ENCODE peak calls at places on chromosomes 6 and 20, in five cellular contexts. One of them, this sample, is unnamed.

GRCh38 chr20:24993337-24994185 is 1.0 kb upstream of the APMAP start:
- DNase-seq in lower lobe of right lung: no peak
- DNase-seq in IMR-90: peak; percentile 57
- DNase-seq in thoracic aorta: no peak
- DNase-seq in GM23248: peak; percentile 79
- DNase-seq in this sample: no peak

GRCh38 chr6:28974505-28974904 is 30.6 kb downstream of the ZNF311 start:
- DNase-seq in lower lobe of right lung: no peak
- DNase-seq in thoracic aorta: no peak
- DNase-seq in IMR-90: no peak
- DNase-seq in GM23248: no peak
- DNase-seq in this sample: no peak

GRCh38 chr6:110746680-110747079 is 68.6 kb downstream of the CDK19 start:
- DNase-seq in IMR-90: no peak
- DNase-seq in thoracic aorta: no peak
- DNase-seq in GM23248: no peak
- DNase-seq in lower lobe of right lung: no peak
- DNase-seq in this sample: no peak

GRCh38 chr6:137258170-137258569 is 39.0 kb upstream of the IFNGR1 start:
- DNase-seq in IMR-90: no peak
- DNase-seq in GM23248: no peak
- DNase-seq in lower lobe of right lung: peak; percentile 63
- DNase-seq in thoracic aorta: no peak
- DNase-seq in this sample: no peak

GRCh38 chr6:169692516-169692915 is 9.3 kb downstream of the WDR27 start:
- DNase-seq in thoracic aorta: no peak
- DNase-seq in lower lobe of right lung: no peak
- DNase-seq in GM23248: no peak
- DNase-seq in IMR-90: no peak
- DNase-seq in this sample: no peak

GRCh38 chr6:16909599-16910360 is 148.5 kb upstream of the ATXN1 start:
- DNase-seq in lower lobe of right lung: no peak
- DNase-seq in thoracic aorta: no peak
- DNase-seq in GM23248: peak; percentile 96
- DNase-seq in IMR-90: peak; percentile 91
- DNase-seq in this sample: no peak

GRCh38 chr6:34661379-34661778 is 35.2 kb downstream of the ILRUN start:
- DNase-seq in lower lobe of right lung: no peak
- DNase-seq in thoracic aorta: no peak
- DNase-seq in GM23248: no peak
- DNase-seq in IMR-90: no peak
- DNase-seq in this sample: no peak

GRCh38 chr6:37056112-37056403 is 50.6 kb downstream of the FGD2 start:
- DNase-seq in IMR-90: no peak
- DNase-seq in GM23248: no peak
- DNase-seq in lower lobe of right lung: no peak
- DNase-seq in thoracic aorta: no peak
- DNase-seq in this sample: no peak

GRCh38 chr6:20953019-20953418 is 418.8 kb downstream of the CDKAL1 start:
- DNase-seq in GM23248: no peak
- DNase-seq in IMR-90: no peak
- DNase-seq in lower lobe of right lung: no peak
- DNase-seq in thoracic aorta: no peak
- DNase-seq in this sample: no peak

GRCh38 chr6:163324928-163325784 is 89.4 kb upstream of the QKI start:
- DNase-seq in thoracic aorta: no peak
- DNase-seq in GM23248: peak; percentile 67
- DNase-seq in IMR-90: peak; percentile 8
- DNase-seq in lower lobe of right lung: peak; percentile 67
- DNase-seq in this sample: no peak

GRCh38 chr6:145783796-145784195 is 30.8 kb downstream of the FBXO30 start:
- DNase-seq in lower lobe of right lung: no peak
- DNase-seq in IMR-90: no peak
- DNase-seq in GM23248: no peak
- DNase-seq in thoracic aorta: no peak
- DNase-seq in this sample: no peak

GRCh38 chr20:55782861-55783260 is 222.5 kb downstream of the CBLN4 start:
- DNase-seq in IMR-90: no peak
- DNase-seq in thoracic aorta: no peak
- DNase-seq in GM23248: no peak
- DNase-seq in lower lobe of right lung: no peak
- DNase-seq in this sample: no peak

GRCh38 chr6:137846274-137846673 is 20.8 kb upstream of the TNFAIP3 start:
- DNase-seq in thoracic aorta: no peak
- DNase-seq in GM23248: no peak
- DNase-seq in lower lobe of right lung: no peak
- DNase-seq in IMR-90: no peak
- DNase-seq in this sample: no peak

GRCh38 chr6:9504191-9504590 is 910.7 kb downstream of the TFAP2A start:
- DNase-seq in IMR-90: no peak
- DNase-seq in lower lobe of right lung: no peak
- DNase-seq in GM23248: no peak
- DNase-seq in thoracic aorta: no peak
- DNase-seq in this sample: no peak

GRCh38 chr6:96899019-96899418 is 1.3 kb upstream of the NDUFAF4 start:
- DNase-seq in thoracic aorta: no peak
- DNase-seq in GM23248: peak; percentile 78
- DNase-seq in IMR-90: peak; percentile 55
- DNase-seq in lower lobe of right lung: no peak
- DNase-seq in this sample: no peak

GRCh38 chr6:96162711-96163120 is 146.9 kb downstream of the FUT9 start:
- DNase-seq in lower lobe of right lung: no peak
- DNase-seq in GM23248: no peak
- DNase-seq in IMR-90: no peak
- DNase-seq in thoracic aorta: no peak
- DNase-seq in this sample: no peak

GRCh38 chr6:106439459-106439858 is 78.9 kb downstream of the CRYBG1 start:
- DNase-seq in GM23248: peak; percentile 56
- DNase-seq in IMR-90: no peak
- DNase-seq in lower lobe of right lung: no peak
- DNase-seq in thoracic aorta: no peak
- DNase-seq in this sample: no peak

GRCh38 chr20:1810926-1811620 is 84.1 kb upstream of the SIRPA start:
- DNase-seq in thoracic aorta: no peak
- DNase-seq in IMR-90: peak; percentile 72
- DNase-seq in GM23248: peak; percentile 46
- DNase-seq in lower lobe of right lung: no peak
- DNase-seq in this sample: no peak

GRCh38 chr6:166588691-166589333 is 2.3 kb upstream of the RAMACL start:
- DNase-seq in lower lobe of right lung: no peak
- DNase-seq in GM23248: peak; percentile 67
- DNase-seq in IMR-90: peak; percentile 76
- DNase-seq in thoracic aorta: no peak
- DNase-seq in this sample: no peak

GRCh38 chr20:9912858-9913434 is 74.1 kb upstream of the PAK5 start:
- DNase-seq in thoracic aorta: no peak
- DNase-seq in IMR-90: peak; percentile 42
- DNase-seq in lower lobe of right lung: peak; percentile 44
- DNase-seq in GM23248: peak; percentile 48
- DNase-seq in this sample: peak; percentile 55

GRCh38 chr6:147699637-147700036 is 191.1 kb downstream of the SAMD5 start:
- DNase-seq in GM23248: peak; percentile 52
- DNase-seq in IMR-90: peak; percentile 91
- DNase-seq in lower lobe of right lung: no peak
- DNase-seq in thoracic aorta: no peak
- DNase-seq in this sample: no peak

GRCh38 chr20:4709261-4710105 is 12.2 kb upstream of the PRND start:
- DNase-seq in thoracic aorta: no peak
- DNase-seq in GM23248: no peak
- DNase-seq in IMR-90: no peak
- DNase-seq in lower lobe of right lung: no peak
- DNase-seq in this sample: no peak

DNA sequence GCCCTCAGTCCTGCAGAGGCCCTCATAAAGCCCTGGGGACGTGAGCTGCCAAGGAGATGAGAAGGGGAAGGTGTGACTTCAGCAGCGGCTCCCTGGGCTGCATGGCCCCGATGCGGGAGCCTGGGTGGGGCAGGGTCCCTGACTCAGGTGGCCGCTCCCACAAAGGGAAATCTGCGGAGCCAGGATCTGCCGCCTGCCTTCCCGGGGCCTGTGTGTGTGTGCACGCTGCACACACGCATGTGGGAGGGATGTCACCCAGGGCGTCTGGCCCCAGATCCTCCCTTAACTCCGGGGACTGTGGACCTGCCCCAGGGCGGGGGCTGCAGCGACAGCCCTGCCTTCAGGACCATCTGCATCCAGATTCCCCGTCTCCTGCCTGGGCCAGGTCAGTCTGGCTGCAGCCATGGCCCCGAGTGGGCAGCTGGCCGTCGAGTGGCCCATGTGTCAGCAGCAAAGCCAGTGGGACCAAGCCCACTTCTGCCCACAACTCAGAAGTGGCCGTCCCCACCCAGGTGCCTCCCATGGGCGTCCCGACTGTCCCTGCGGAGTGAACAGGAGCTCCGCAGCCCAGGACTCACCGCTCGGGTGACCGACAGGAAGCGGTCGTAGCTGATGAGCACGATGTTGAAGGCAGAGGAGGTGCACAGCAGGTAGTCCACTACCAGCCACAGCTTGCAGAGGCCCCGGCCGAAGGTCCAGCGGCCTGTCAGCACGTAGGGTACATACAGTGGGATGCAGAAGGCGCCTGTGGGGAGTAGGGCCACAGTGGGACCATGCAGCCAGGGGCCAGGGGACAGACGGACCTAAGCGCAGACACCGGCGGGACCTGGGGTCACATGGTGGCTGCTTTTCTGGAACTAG is 1.9 kb downstream of the HRH3 start:
- DNase-seq in IMR-90: no peak
- DNase-seq in lower lobe of right lung: no peak
- DNase-seq in thoracic aorta: no peak
- DNase-seq in GM23248: no peak
- DNase-seq in this sample: peak; percentile 21
- H3K27me3 ChIP-seq in IMR-90: peaks cover 75% of the 10 kb centered on the region
- H3K27me3 ChIP-seq in lower lobe of right lung: peaks cover 88% of the 10 kb centered on the region
- H3K27me3 ChIP-seq in thoracic aorta: peaks cover 32% of the 10 kb centered on the region
- H3K27me3 ChIP-seq in GM23248: peaks cover 24% of the 10 kb centered on the region
- H3K27me3 ChIP-seq in this sample: no peaks in the 10 kb centered on the region

GRCh38 chr6:45424628-45424955 is 46.9 kb upstream of the SUPT3H start:
- DNase-seq in thoracic aorta: no peak
- DNase-seq in IMR-90: no peak
- DNase-seq in GM23248: no peak
- DNase-seq in lower lobe of right lung: no peak
- DNase-seq in this sample: no peak

GRCh38 chr6:45422541-45423110 is 44.9 kb upstream of the SUPT3H start:
- DNase-seq in lower lobe of right lung: peak; percentile 61
- DNase-seq in IMR-90: peak; percentile 55
- DNase-seq in GM23248: peak; percentile 73
- DNase-seq in thoracic aorta: no peak
- DNase-seq in this sample: peak; percentile 69

GRCh38 chr6:45423111-45423900 is 45.6 kb upstream of the SUPT3H start:
- DNase-seq in thoracic aorta: no peak
- DNase-seq in lower lobe of right lung: peak; percentile 63
- DNase-seq in GM23248: peak; percentile 70
- DNase-seq in IMR-90: no peak
- DNase-seq in this sample: peak; percentile 74

GRCh38 chr6:45421700-45422540 is 44.2 kb upstream of the SUPT3H start:
- DNase-seq in IMR-90: peak; percentile 67
- DNase-seq in lower lobe of right lung: peak; percentile 68
- DNase-seq in GM23248: peak; percentile 82
- DNase-seq in thoracic aorta: peak; percentile 8
- DNase-seq in this sample: peak; percentile 77

GRCh38 chr6:45423901-45424627 is 46.3 kb upstream of the SUPT3H start:
- DNase-seq in thoracic aorta: no peak
- DNase-seq in lower lobe of right lung: peak; percentile 70
- DNase-seq in IMR-90: no peak
- DNase-seq in GM23248: no peak
- DNase-seq in this sample: no peak
- H3K4me3 ChIP-seq in thoracic aorta: peak overlapping the region; percentile 74
- H3K4me3 ChIP-seq in lower lobe of right lung: peak overlapping the region; percentile 60
- H3K4me3 ChIP-seq in IMR-90: peak overlapping the region; percentile 99
- H3K4me3 ChIP-seq in GM23248: peak overlapping the region; percentile 98
- H3K4me3 ChIP-seq in this sample: no peak overlapping the region

DNA sequence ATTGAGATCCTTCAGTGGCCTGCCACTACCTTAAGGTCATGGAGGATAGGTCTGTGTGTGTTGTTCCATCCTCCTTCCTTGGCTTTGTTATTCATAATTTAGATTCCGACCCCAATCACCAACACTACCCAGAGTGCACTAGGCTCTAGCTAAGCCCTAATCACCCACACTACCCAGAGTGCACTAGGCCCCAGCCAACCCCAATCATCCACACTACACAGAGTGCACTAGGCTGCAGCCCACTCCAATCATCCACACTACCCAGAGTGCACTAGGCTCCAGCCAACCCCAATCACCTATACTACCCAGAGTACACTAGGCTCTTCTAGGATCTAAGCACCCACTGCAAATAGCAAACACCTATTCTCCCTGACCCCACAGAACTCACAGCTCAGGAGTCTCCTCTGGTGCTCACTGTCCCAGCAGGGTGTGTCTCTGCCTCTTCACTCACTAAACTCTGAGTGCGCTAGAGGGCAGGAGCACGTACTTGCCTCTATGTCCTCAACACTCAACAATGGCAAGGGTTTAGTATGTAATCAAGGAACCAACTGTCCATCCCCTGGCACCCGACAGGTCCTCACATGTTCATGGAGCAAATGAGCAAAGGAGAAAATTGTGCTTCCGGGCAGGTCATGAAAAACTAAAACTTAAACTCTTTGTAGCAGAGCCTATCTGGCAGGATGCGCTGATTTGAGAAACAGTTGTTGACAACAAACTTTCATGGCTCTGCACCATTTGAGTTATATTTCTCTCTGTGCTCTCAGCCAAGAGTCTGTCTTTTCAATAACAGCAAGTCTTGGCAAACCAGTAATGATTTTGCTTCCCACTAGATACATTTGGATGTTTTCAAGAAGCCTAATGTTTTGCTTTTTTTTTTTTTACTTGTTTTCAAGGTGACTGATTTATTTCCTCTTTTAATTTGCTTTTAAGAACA is 54.3 kb downstream of the SLC22A23 start:
- DNase-seq in lower lobe of right lung: no peak
- DNase-seq in GM23248: no peak
- DNase-seq in IMR-90: no peak
- DNase-seq in thoracic aorta: no peak
- DNase-seq in this sample: no peak
- H3K4me1 ChIP-seq in lower lobe of right lung: peaks cover 50% of the 10 kb centered on the region
- H3K4me1 ChIP-seq in GM23248: peaks cover 19% of the 10 kb centered on the region
- H3K4me1 ChIP-seq in IMR-90: no peaks in the 10 kb centered on the region
- H3K4me1 ChIP-seq in thoracic aorta: peaks cover 3% of the 10 kb centered on the region
- H3K4me1 ChIP-seq in this sample: peaks cover 19% of the 10 kb centered on the region

DNA sequence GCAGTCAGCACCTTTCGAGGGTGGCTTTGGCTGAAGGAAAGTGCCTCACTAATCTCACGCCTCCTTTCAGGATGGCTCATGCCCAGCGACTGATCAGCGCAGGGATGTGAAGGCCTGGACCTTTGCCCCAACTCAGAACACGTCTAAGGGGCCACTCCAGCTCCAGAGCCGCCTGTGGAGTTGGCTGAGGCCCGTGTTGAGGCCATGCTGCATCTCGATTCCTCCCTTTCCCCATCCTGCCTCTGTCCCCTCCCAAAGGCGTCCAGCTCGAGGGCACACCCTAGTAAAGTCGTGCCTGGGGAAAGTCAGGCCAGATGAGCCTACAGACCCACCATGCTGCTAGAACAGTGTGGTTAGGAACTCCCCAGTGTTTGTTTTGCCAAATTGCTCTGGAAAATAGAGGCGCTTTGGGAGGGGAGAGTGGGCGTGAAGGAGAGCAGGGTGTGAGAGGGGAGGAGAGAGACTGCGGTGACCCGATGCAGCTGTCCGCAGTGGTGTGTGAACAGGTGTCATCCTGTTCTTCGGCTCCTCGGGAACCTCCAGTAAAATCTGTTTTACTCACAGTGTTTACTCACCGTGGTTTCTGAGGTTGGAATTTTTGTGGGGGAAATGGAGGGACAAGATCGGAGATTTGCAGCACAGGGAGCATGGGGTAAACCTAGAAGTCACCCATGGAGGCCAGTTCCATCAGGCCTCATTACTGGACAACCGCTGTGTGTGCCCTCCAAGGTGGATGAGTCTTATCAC is 85.0 kb upstream of the PMEPA1 start:
- DNase-seq in IMR-90: peak; percentile 3
- DNase-seq in lower lobe of right lung: no peak
- DNase-seq in thoracic aorta: no peak
- DNase-seq in GM23248: peak; percentile 60
- DNase-seq in this sample: no peak
- H3K27me3 ChIP-seq in IMR-90: peaks cover 3% of the 10 kb centered on the region
- H3K27me3 ChIP-seq in lower lobe of right lung: no peaks in the 10 kb centered on the region
- H3K27me3 ChIP-seq in thoracic aorta: no peaks in the 10 kb centered on the region
- H3K27me3 ChIP-seq in GM23248: peaks cover 18% of the 10 kb centered on the region
- H3K27me3 ChIP-seq in this sample: no peaks in the 10 kb centered on the region